ENCODE peak calls at places on chromosome 22, in six cellular contexts. T is NCI-H446; Z is NAMALWA; M is activated CD4-positive, alpha-beta T cell treated with anti-CD3 and anti-CD28 coated beads, Interleukin-2, amount 50 U/mL, for 24 hours; L is stimulated activated CD4-positive, alpha-beta T cell treated with anti-CD3 and anti-CD28 coated beads, Interleukin-12 subunit alpha, Interleukin-12 subunit beta, amount 100 ng/mL, for 24 hours; F is tibial nerve. O is an unnamed sample.

GRCh38 chr22:28395920-28396447 is 283.7 kb downstream of the TTC28 start:
- DNase-seq in L (no peak), T (no peak), Z (no peak), M (no peak), F (no peak), O (no peak)

GRCh38 chr22:20080776-20081654 is 974 bp downstream of the DGCR8 start:
- DNase-seq in M (no peak), Z (no peak), F (no peak), T (no peak), L (no peak), O (no peak)

GRCh38 chr22:36971305-36971704 is 47.9 kb downstream of the TST start:
- DNase-seq in M (no peak), Z (no peak), L (no peak), T (no peak), F (no peak), O (no peak)

GRCh38 chr22:30226192-30226832 is 20.2 kb downstream of the LIF start:
- DNase-seq in T (no peak), L (no peak), M (no peak), Z (no peak), F (no peak), O (no peak)

GRCh38 chr22:26702906-26703830 is 45.8 kb downstream of the MIAT start:
- DNase-seq in M (no peak), Z (no peak), F (no peak), L (no peak), T (no peak), O (no peak)

GRCh38 chr22:50272103-50272782 is 2.1 kb upstream of the MAPK11 start:
- DNase-seq in Z (no peak), M (no peak), T (no peak), L (no peak), F (no peak), O (no peak)

GRCh38 chr22:27970596-27971220 is 51.7 kb upstream of the PITPNB start:
- DNase-seq in T (no peak), Z (no peak), L (no peak), F (no peak), M (no peak), O (no peak)

GRCh38 chr22:50001388-50002231 is 11.0 kb downstream of the IL17REL start:
- DNase-seq in T (no peak), M (no peak), L (no peak), Z (no peak), F (no peak), O (no peak)

GRCh38 chr22:48511211-48511610 is 1316.5 kb downstream of the BRD1 start:
- DNase-seq in Z (no peak), F (no peak), T (no peak), M (no peak), L (no peak), O (no peak)

GRCh38 chr22:49214976-49215375 is 612.7 kb downstream of the BRD1 start:
- DNase-seq in Z (no peak), M (no peak), T (no peak), F (no peak), L (no peak), O (no peak)

GRCh38 chr22:30609260-30610185 is 2.5 kb downstream of the TCN2 start:
- DNase-seq in F (peak), L (no peak), Z (peak), T (no peak), M (no peak), O (no peak)

GRCh38 chr22:24333301-24333700 is 62.7 kb downstream of the SPECC1L start:
- DNase-seq in M (no peak), Z (no peak), T (no peak), L (no peak), F (no peak), O (no peak)

GRCh38 chr22:32389685-32390084 is 22.4 kb downstream of the RTCB start:
- DNase-seq in F (no peak), Z (peak), M (no peak), T (no peak), L (peak), O (no peak)

GRCh38 chr22:29503811-29504372 is 23.9 kb downstream of the NEFH start:
- DNase-seq in M (no peak), T (peak), L (no peak), F (peak), Z (no peak), O (no peak)

GRCh38 chr22:19882446-19883381 is 28.0 kb upstream of the GNB1L start:
- DNase-seq in Z (no peak), L (no peak), F (no peak), T (no peak), M (no peak), O (no peak)

GRCh38 chr22:40519284-40519947 is 117.1 kb downstream of the MRTFA start:
- DNase-seq in T (no peak), L (no peak), Z (no peak), M (no peak), F (no peak), O (no peak)

GRCh38 chr22:30882974-30883533 is 85.5 kb downstream of the MORC2 start:
- DNase-seq in Z (no peak), F (no peak), L (no peak), M (no peak), T (no peak), O (no peak)

GRCh38 chr22:37148031-37148651 is 1.6 kb downstream of the IL2RB start:
- DNase-seq in M (no peak), L (no peak), Z (no peak), T (no peak), F (no peak), O (no peak)

GRCh38 chr22:25987948-25988347 is 181.3 kb upstream of the SEZ6L start:
- DNase-seq in T (no peak), L (no peak), F (no peak), M (peak), Z (peak), O (no peak)

GRCh38 chr22:46447906-46448669 is 89.3 kb downstream of the CELSR1 start:
- DNase-seq in F (no peak), M (no peak), Z (no peak), T (no peak), L (no peak), O (no peak)

GRCh38 chr22:35674335-35674734 is 26.1 kb downstream of the APOL6 start:
- DNase-seq in F (no peak), Z (no peak), M (no peak), L (no peak), T (no peak), O (no peak)

GRCh38 chr22:22060200-22061084 is 77.9 kb upstream of the TOP3B start:
- DNase-seq in T (no peak), Z (peak), M (peak), F (peak), L (peak), O (peak)

GRCh38 chr22:22753526-22754267 is 109.3 kb downstream of the GGTLC2 start:
- DNase-seq in T (no peak), Z (peak), M (peak), F (peak), L (peak), O (peak)

GRCh38 chr22:23098718-23099524 is 28.6 kb downstream of the GNAZ start:
- DNase-seq in Z (peak), F (peak), M (no peak), L (no peak), T (no peak), O (no peak)

GRCh38 chr22:25406510-25407210 is 157.8 kb upstream of the GRK3 start:
- DNase-seq in M (no peak), Z (no peak), T (no peak), F (no peak), L (no peak), O (no peak)

GRCh38 chr22:35430897-35431322 is 31.0 kb downstream of the MCM5 start:
- DNase-seq in L (peak), F (peak), T (peak), M (peak), Z (peak), O (peak)

GRCh38 chr22:46045459-46046298 is 68.7 kb upstream of the WNT7B start:
- DNase-seq in L (no peak), F (no peak), T (no peak), Z (no peak), M (no peak), O (no peak)

GRCh38 chr22:37210041-37210803 is 2.1 kb downstream of the SSTR3 start:
- DNase-seq in Z (no peak), M (no peak), L (no peak), F (no peak), T (no peak), O (no peak)

GRCh38 chr22:20526628-20527355 is 19.4 kb downstream of the MED15 start:
- DNase-seq in Z (no peak), F (no peak), M (no peak), T (no peak), L (no peak), O (no peak)

O was measured in activated T-helper 1 cell treated with Interleukin-2 at 50 U/mL for 16 hours.